ENCODE peak calls at places on chromosomes 11 and 22, in ten cellular contexts. M is NCI-H2029; G is iPS DF 6.9; R is T-helper 22 cell; Y is T1000; C is OCI-M1; O is NCI-H460; P is neuronal stem cell; L is stimulated activated CD8-positive, alpha-beta memory T cell treated with anti-CD3 and anti-CD28 coated beads, Interleukin-7, amount 100 ng/mL, for 1 hour; W is EH. B is an unnamed sample.

GRCh38 chr11:86671386-86672006 is 920 bp downstream of the ME3 start:
- DNase-seq in M (peak), G (no peak), R (no peak), Y (no peak), C (peak), O (peak), P (no peak), L (no peak), W (peak), B (no peak)

GRCh38 chr11:130583866-130584265 is 135.4 kb downstream of the ADAMTS15 start:
- DNase-seq in M (no peak), G (no peak), R (no peak), Y (no peak), C (no peak), O (no peak), P (no peak), L (no peak), W (no peak), B (no peak)

GRCh38 chr11:118699508-118700220 is 20.2 kb upstream of the TREH start:
- DNase-seq in M (no peak), G (no peak), R (peak), Y (no peak), C (no peak), O (no peak), P (no peak), L (peak), W (no peak), B (no peak)

GRCh38 chr11:30059172-30059815 is 42.5 kb upstream of the KCNA4 start:
- DNase-seq in M (no peak), G (no peak), R (no peak), Y (no peak), C (no peak), O (no peak), P (no peak), L (no peak), W (no peak), B (no peak)

GRCh38 chr11:118628861-118629549 is 21.6 kb downstream of the PHLDB1 start:
- DNase-seq in M (no peak), G (no peak), R (no peak), Y (no peak), C (no peak), O (no peak), P (no peak), L (no peak), W (no peak), B (no peak)

GRCh38 chr11:14584595-14584994 is 59.0 kb upstream of the PDE3B start:
- DNase-seq in M (no peak), G (no peak), R (no peak), Y (no peak), C (no peak), O (no peak), P (no peak), L (no peak), W (no peak), B (no peak)

GRCh38 chr11:1486054-1486825 is at the start of gene MOB2:
- DNase-seq in M (peak), G (no peak), R (no peak), Y (no peak), C (no peak), O (no peak), P (no peak), L (no peak), W (no peak), B (no peak)

GRCh38 chr11:73040046-73040445 is 102.1 kb downstream of the FCHSD2 start:
- DNase-seq in M (no peak), G (no peak), R (no peak), Y (no peak), C (no peak), O (no peak), P (peak), L (no peak), W (no peak), B (no peak)

GRCh38 chr11:11731311-11732083 is 109.7 kb upstream of the GALNT18 start:
- DNase-seq in M (peak), G (no peak), R (no peak), Y (peak), C (no peak), O (no peak), P (no peak), L (no peak), W (peak), B (no peak)

GRCh38 chr22:17536269-17536668 is 27.0 kb upstream of the SLC25A18 start:
- DNase-seq in M (no peak), G (no peak), R (no peak), Y (no peak), C (no peak), O (no peak), P (no peak), L (no peak), W (peak), B (no peak)

GRCh38 chr22:38501797-38502672 is 4.1 kb downstream of the DDX17 start:
- DNase-seq in M (no peak), G (no peak), R (no peak), Y (no peak), C (no peak), O (no peak), P (no peak), L (no peak), W (no peak), B (no peak)

GRCh38 chr11:67252831-67253239 is 13.4 kb upstream of the GRK2 start:
- DNase-seq in M (no peak), G (no peak), R (no peak), Y (no peak), C (peak), O (no peak), P (no peak), L (no peak), W (peak), B (no peak)

GRCh38 chr11:120280566-120281160 is 40.7 kb downstream of the POU2F3 start:
- DNase-seq in M (no peak), G (no peak), R (no peak), Y (no peak), C (no peak), O (no peak), P (no peak), L (no peak), W (no peak), B (no peak)

GRCh38 chr11:118530180-118530682 is 761 bp upstream of the TMEM25 start:
- DNase-seq in M (peak), G (no peak), R (no peak), Y (no peak), C (peak), O (no peak), P (no peak), L (no peak), W (peak), B (no peak)

GRCh38 chr22:22343603-22344276 is 99.2 kb downstream of the VPREB1 start:
- DNase-seq in M (no peak), G (no peak), R (no peak), Y (no peak), C (no peak), O (no peak), P (no peak), L (no peak), W (no peak), B (no peak)

GRCh38 chr22:42757475-42757874 is 36.8 kb upstream of the A4GALT start:
- DNase-seq in M (no peak), G (no peak), R (no peak), Y (no peak), C (no peak), O (no peak), P (no peak), L (no peak), W (no peak), B (no peak)

GRCh38 chr11:61725632-61726280 is 26.7 kb upstream of the MYRF start:
- DNase-seq in M (no peak), G (no peak), R (no peak), Y (no peak), C (no peak), O (no peak), P (no peak), L (no peak), W (peak), B (no peak)

GRCh38 chr11:43823316-43823715 is 57.3 kb upstream of the ALKBH3 start:
- DNase-seq in M (no peak), G (no peak), R (no peak), Y (no peak), C (no peak), O (no peak), P (no peak), L (no peak), W (peak), B (no peak)

GRCh38 chr11:28777126-28777525 is 668.9 kb downstream of the METTL15 start:
- DNase-seq in M (no peak), G (no peak), R (no peak), Y (no peak), C (no peak), O (no peak), P (no peak), L (no peak), W (no peak), B (no peak)

GRCh38 chr11:72454791-72455190 is 20.5 kb upstream of the CLPB start:
- DNase-seq in M (no peak), G (no peak), R (no peak), Y (no peak), C (no peak), O (no peak), P (no peak), L (no peak), W (no peak), B (no peak)

GRCh38 chr11:123054301-123055065 is 7.5 kb downstream of the HSPA8 start:
- DNase-seq in M (peak), G (peak), R (no peak), Y (no peak), C (peak), O (peak), P (peak), L (no peak), W (peak), B (no peak)

GRCh38 chr11:75259711-75260110 is 19.1 kb downstream of the TPBGL start:
- DNase-seq in M (no peak), G (no peak), R (no peak), Y (no peak), C (peak), O (no peak), P (no peak), L (no peak), W (no peak), B (no peak)

GRCh38 chr11:85939099-85940015 is 84.2 kb downstream of the CCDC83 start:
- DNase-seq in M (no peak), G (no peak), R (no peak), Y (no peak), C (no peak), O (no peak), P (no peak), L (no peak), W (no peak), B (no peak)

GRCh38 chr11:126115820-126116319 is 53.2 kb upstream of the CDON start:
- DNase-seq in M (peak), G (no peak), R (no peak), Y (no peak), C (peak), O (peak), P (no peak), L (no peak), W (peak), B (peak)

GRCh38 chr22:24471570-24471969 is 23.6 kb upstream of the UPB1 start:
- DNase-seq in M (no peak), G (no peak), R (no peak), Y (no peak), C (no peak), O (no peak), P (no peak), L (no peak), W (peak), B (no peak)

GRCh38 chr11:63906585-63906984 is 10.4 kb downstream of the RCOR2 start:
- DNase-seq in M (no peak), G (no peak), R (peak), Y (no peak), C (peak), O (no peak), P (no peak), L (peak), W (peak), B (no peak)

GRCh38 chr22:38449776-38450175 is 5.2 kb downstream of the KCNJ4 start:
- DNase-seq in M (no peak), G (no peak), R (no peak), Y (no peak), C (no peak), O (no peak), P (no peak), L (no peak), W (no peak), B (no peak)

GRCh38 chr22:43158778-43159483 is 7.6 kb downstream of the TSPO start:
- DNase-seq in M (no peak), G (no peak), R (no peak), Y (no peak), C (no peak), O (no peak), P (no peak), L (no peak), W (no peak), B (no peak)

GRCh38 chr11:17405232-17406005 is 17.0 kb upstream of the KCNJ11 start:
- DNase-seq in M (peak), G (no peak), R (no peak), Y (no peak), C (peak), O (peak), P (no peak), L (no peak), W (peak), B (no peak)

GRCh38 chr22:31586137-31586920 is 75.7 kb downstream of the PISD start:
- DNase-seq in M (no peak), G (no peak), R (no peak), Y (no peak), C (peak), O (peak), P (no peak), L (no peak), W (peak), B (no peak)

GRCh38 chr11:17475666-17476316 is 854 bp downstream of the ABCC8 start:
- DNase-seq in M (no peak), G (no peak), R (no peak), Y (no peak), C (no peak), O (no peak), P (no peak), L (no peak), W (no peak), B (no peak)

GRCh38 chr11:64499261-64500004 is 91.6 kb upstream of the SLC22A12 start:
- DNase-seq in M (no peak), G (no peak), R (no peak), Y (no peak), C (peak), O (no peak), P (no peak), L (no peak), W (no peak), B (no peak)

GRCh38 chr11:130170345-130170744 is 10.8 kb downstream of the ST14 start:
- DNase-seq in M (no peak), G (no peak), R (no peak), Y (no peak), C (no peak), O (no peak), P (no peak), L (no peak), W (no peak), B (no peak)

GRCh38 chr11:76686261-76687079 is 15.9 kb upstream of the LRRC32 start:
- DNase-seq in M (no peak), G (no peak), R (no peak), Y (no peak), C (no peak), O (no peak), P (no peak), L (no peak), W (no peak), B (no peak)

GRCh38 chr11:19719960-19720359 is 7.3 kb downstream of the NAV2 start:
- DNase-seq in M (no peak), G (no peak), R (no peak), Y (no peak), C (no peak), O (no peak), P (no peak), L (no peak), W (no peak), B (no peak)

GRCh38 chr11:66934971-66935779 is 23.0 kb downstream of the PC start:
- DNase-seq in M (no peak), G (no peak), R (no peak), Y (no peak), C (peak), O (no peak), P (no peak), L (no peak), W (peak), B (no peak)